ENCODE peak calls at places on chromosomes 13 and 19, in four cellular contexts. D, Q, A and Y are unnamed samples.

GRCh38 chr19:11434703-11435056 is 241 bp downstream of the ODAD3 start:
- DNase-seq in Q (no peak), A (no peak), D (no peak), Y (no peak)

GRCh38 chr13:44523176-44524017 is 52.7 kb downstream of the TSC22D1 start:
- DNase-seq in A (peak), Q (no peak), D (no peak), Y (peak)

GRCh38 chr19:47573076-47574026 is at the start of gene ZNF541:
- DNase-seq in D (peak), A (no peak), Q (peak), Y (no peak)

GRCh38 chr13:51856027-51856736 is 5.6 kb upstream of the CCDC70 start:
- DNase-seq in D (peak), Q (no peak), A (no peak), Y (no peak)

GRCh38 chr19:1855040-1855827 is 7.0 kb upstream of the REXO1 start:
- DNase-seq in A (peak), Q (peak), D (peak), Y (peak)

GRCh38 chr19:389935-390289 is 19.0 kb downstream of the C2CD4C start:
- DNase-seq in D (no peak), Q (no peak), A (no peak), Y (no peak)

GRCh38 chr13:77751513-77752456 is 54.3 kb downstream of the SLAIN1 start:
- DNase-seq in A (peak), D (peak), Q (no peak), Y (peak)

GRCh38 chr13:110245421-110245899 is 61.5 kb downstream of the COL4A1 start:
- DNase-seq in A (no peak), Q (no peak), D (peak), Y (peak)

GRCh38 chr13:74443623-74444022 is 309.4 kb upstream of the KLF12 start:
- DNase-seq in A (peak), Q (no peak), D (no peak), Y (peak)

GRCh38 chr19:10270616-10271394 is at the start of gene ICAM1:
- DNase-seq in A (no peak), Q (peak), D (peak), Y (no peak)

GRCh38 chr19:56838930-56839664 is 1.4 kb downstream of the PEG3 start:
- DNase-seq in D (peak), A (peak), Q (peak), Y (no peak)

GRCh38 chr13:107807306-107808073 is 407.8 kb downstream of the LIG4 start:
- DNase-seq in A (no peak), Q (no peak), D (no peak), Y (no peak)

GRCh38 chr13:24270639-24271131 is 38.7 kb upstream of the C1QTNF9 start:
- DNase-seq in D (peak), A (peak), Q (peak), Y (peak)

GRCh38 chr13:70792121-70792520 is 683.9 kb upstream of the KLHL1 start:
- DNase-seq in A (peak), D (no peak), Q (no peak), Y (no peak)
- TF ChIP-seq CTCF in A (no peak), D (no peak), Q (no peak), Y (no peak)

GRCh38 chr19:48648134-48648533 is 2.1 kb upstream of the CA11 start:
- DNase-seq in A (no peak), Q (no peak), D (no peak), Y (no peak)

GRCh38 chr19:48645652-48646191 is at the start of gene CA11:
- DNase-seq in D (no peak), A (peak), Q (no peak), Y (no peak)

GRCh38 chr19:48644839-48645651 is 942 bp downstream of the CA11 start:
- DNase-seq in D (peak), A (peak), Q (peak), Y (peak)

GRCh38 chr19:48646912-48647216 is 877 bp upstream of the CA11 start:
- DNase-seq in Q (no peak), D (no peak), A (no peak), Y (no peak)

DNA sequence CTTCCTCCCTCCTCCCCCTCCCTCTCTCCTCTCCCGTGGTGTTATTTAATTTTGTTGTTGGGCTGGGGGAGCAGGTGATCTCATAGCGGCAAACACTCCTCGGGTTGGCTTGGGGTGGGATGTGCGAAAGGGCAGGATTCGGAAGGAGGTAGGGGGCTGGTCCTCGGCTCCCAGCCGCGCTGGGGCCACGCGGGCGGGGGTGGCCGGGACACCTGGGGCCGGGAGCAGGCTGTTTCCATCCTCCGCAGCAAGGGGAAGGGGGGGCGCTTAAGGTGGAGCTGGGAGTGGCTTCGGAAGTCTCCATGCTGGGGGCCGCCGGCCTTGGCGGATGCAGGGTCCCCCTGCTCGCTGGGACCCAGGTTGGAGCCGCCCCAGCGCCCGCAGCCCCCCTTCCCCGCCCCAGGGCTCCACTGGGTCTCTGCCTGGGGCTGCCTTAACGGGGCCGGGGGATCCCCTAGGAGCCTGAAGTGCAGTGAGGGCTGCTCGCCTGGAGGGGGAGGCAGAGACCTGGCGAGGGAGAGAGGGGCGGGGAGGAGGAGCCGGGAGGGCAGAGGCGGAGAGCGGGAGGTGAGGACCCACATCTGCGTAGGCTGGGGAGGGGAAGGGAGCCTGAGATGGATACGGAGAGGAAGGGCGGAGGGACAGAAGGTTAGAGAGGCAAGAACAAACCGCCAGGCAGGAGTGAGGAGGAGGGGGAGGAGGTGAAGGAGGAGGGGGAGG is 365 bp upstream of the CA11 start:
- DNase-seq in A (peak), D (peak), Q (peak), Y (peak)
- TF ChIP-seq CTCF in A (peak), D (peak), Q (peak), Y (peak)

DNA sequence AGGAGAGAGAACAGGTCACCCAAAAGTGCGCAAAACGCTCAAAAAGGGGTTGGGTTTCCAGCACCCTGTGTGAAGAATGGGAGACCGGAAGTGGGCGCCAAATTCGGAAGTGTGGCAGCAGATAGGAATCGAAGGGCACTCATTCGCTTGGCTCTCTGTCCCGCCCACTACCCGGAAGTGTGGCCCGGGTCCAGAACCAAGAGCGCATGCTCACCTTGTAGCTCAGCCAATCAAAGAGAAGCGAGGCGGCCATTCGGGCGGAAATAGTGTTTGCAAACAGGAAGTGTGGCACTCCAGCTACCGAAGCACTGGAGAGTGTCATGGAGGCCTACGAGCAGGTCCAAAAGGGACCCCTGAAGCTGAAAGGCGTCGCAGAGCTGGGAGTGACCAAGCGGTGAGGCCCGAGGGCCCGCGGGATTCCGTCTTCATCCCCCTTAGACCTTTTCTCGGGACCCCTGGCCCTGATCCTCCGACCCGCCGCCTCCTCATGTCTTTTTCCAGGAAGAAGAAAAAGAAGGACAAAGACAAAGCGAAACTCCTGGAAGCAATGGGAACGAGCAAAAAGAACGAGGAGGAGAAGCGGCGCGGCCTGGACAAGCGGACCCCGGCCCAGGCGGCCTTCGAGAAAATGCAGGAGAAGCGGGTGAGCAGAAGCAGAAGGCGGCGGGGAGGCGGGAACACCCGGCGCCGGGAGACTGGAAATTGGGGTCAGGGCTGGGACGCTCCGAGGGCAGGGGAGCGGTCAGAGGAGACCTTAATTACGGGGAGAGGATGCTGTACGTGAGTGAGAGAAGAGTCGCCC is at the start of gene FAM32A:
- DNase-seq in D (peak), A (peak), Q (peak), Y (peak)
- TF ChIP-seq CTCF in D (peak), A (peak), Q (peak), Y (no peak)

GRCh38 chr13:98108330-98108729 is 34.6 kb upstream of the FARP1 start:
- DNase-seq in A (no peak), D (no peak), Q (no peak), Y (no peak)

GRCh38 chr13:98105929-98106336 is 37.0 kb upstream of the FARP1 start:
- DNase-seq in Q (peak), D (no peak), A (no peak), Y (peak)

GRCh38 chr13:98099627-98100026 is 43.3 kb upstream of the FARP1 start:
- DNase-seq in D (no peak), A (no peak), Q (no peak), Y (no peak)

GRCh38 chr13:98103531-98103930 is 39.4 kb upstream of the FARP1 start:
- DNase-seq in A (no peak), Q (no peak), D (no peak), Y (peak)

GRCh38 chr13:98103942-98104880 is 38.7 kb upstream of the FARP1 start:
- DNase-seq in Q (no peak), D (no peak), A (peak), Y (peak)
- TF ChIP-seq CTCF in Q (no peak), D (no peak), A (no peak), Y (peak)

DNA sequence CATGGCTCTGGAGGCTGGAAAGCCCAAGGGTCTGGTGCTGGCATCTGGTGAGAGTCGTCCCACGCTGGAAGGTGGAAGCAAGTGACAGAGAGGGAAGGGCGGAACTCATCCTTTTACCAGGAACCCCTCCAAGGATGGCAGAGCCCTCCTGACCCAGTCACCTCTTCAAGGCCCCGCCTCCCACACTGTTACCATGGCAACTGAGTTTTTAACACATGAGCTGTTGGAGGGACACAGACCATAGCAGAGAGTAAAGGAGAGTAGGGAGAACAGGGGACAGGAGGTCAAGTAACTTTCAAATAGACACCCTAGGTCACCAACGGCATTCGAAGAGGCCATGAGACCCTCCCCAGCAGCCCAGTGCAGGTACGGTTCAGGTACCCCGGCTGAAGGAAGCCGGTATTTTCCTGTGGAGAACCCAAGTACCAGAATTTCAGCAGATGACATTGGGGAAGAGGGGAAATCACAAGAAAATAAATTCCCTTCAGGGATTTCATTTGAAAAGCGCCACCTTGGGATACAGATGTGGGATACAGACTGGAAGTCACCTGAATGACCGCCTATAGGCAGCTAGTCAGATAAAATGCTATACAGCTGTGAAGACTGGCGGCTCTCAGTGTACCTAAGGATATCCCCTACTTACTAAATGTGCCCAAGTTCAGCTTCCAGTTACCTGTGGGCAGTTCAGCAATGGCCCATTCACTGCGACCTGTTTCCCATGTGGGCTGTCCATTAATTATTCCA is 8.0 kb downstream of the IL17D start:
- DNase-seq in A (peak), D (no peak), Q (no peak), Y (no peak)
- TF ChIP-seq CTCF in A (peak), D (no peak), Q (no peak), Y (peak)

DNA sequence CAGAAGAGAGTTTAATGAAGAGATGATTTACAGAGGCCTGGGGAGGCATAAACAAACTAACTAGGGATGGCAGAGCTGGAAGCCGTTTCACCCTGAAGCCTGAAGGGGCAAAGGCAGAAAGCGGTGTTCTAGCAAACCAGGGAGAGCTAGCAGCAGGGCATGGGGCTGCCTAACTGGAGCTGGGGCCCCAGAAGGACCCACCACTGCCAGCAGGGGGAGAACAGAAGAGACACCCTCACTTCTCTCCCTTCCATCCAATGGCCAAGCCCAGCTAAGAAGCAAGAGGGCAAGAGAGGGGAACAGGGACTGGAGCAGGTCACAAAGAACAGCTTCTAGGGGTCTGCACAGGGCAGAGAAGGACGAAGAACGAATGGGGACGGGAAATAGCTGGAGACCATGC is 195.5 kb downstream of the KATNAL1 start:
- DNase-seq in A (peak), Q (no peak), D (no peak), Y (no peak)
- TF ChIP-seq CTCF in A (no peak), Q (no peak), D (no peak), Y (peak)

GRCh38 chr19:4506449-4507149 is 11.7 kb downstream of the PLIN4 start:
- DNase-seq in D (no peak), Q (no peak), A (no peak), Y (peak)
- TF ChIP-seq CTCF in D (no peak), Q (no peak), A (no peak), Y (peak)

GRCh38 chr13:99383511-99383921 is 76.3 kb upstream of the GPR183 start:
- DNase-seq in A (no peak), Q (no peak), D (no peak), Y (no peak)
- TF ChIP-seq CTCF in A (no peak), Q (no peak), D (no peak), Y (no peak)

GRCh38 chr13:66714795-66715194 is 515.3 kb downstream of the PCDH9 start:
- DNase-seq in Q (no peak), A (no peak), D (no peak), Y (no peak)

DNA sequence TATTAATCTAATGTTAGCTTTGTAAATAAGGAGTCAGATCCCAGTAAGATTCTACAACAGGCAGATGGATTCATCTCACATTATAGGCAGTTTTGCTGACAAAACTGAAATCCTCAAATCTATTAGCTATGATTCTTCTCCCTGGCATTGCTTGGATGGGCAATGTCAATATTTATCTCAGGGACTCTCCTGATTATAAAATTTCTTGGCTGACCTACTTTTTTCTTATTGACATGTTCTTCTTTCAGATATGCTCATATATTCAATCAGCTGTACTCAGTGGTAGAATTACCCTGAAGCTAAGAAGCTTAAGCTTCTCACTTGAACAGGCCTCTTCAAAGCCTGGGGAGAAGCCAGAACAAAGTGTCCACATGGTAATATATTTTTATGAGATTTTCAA is 513.6 kb downstream of the PCDH9 start:
- DNase-seq in Q (no peak), A (no peak), D (no peak), Y (no peak)
- TF ChIP-seq CTCF in Q (no peak), A (no peak), D (no peak), Y (no peak)